ENCODE peak calls at places on chromosomes 1 and 21, in ten cellular contexts. B is NCI-H526 treated with DMSO at 0.1 percent for 48 hours; P is mesenteric fat pad; U is ACHN; E is bronchial epithelial cell; C is stimulated activated CD8-positive, alpha-beta memory T cell treated with anti-CD3 and anti-CD28 coated beads, Interleukin-15, amount 100 ng/mL, for 1 hour; D is AG20443; T is head of caudate nucleus; J is NCI-H774; H is stimulated activated CD4-positive, alpha-beta T cell treated with anti-CD3 and anti-CD28 coated beads, Interleukin-2, amount 100 ng/mL, for 24 hours. A is an unnamed sample.

GRCh38 chr1:202319381-202320080 is 22.2 kb downstream of the UBE2T start:
- DNase-seq in B (no peak), P (no peak), U (no peak), E (no peak), C (no peak), D (no peak), T (no peak), J (no peak), H (no peak), A (no peak)

GRCh38 chr1:38394303-38394702 is 347.7 kb upstream of the POU3F1 start:
- DNase-seq in B (no peak), P (no peak), U (no peak), E (no peak), C (no peak), D (no peak), T (no peak), J (no peak), H (no peak), A (no peak)

GRCh38 chr1:235090406-235091069 is 38.1 kb downstream of the TOMM20 start:
- DNase-seq in B (no peak), P (no peak), U (no peak), E (no peak), C (no peak), D (no peak), T (peak), J (no peak), H (no peak), A (no peak)

GRCh38 chr1:9413143-9413876 is 120.6 kb downstream of the SPSB1 start:
- DNase-seq in B (no peak), P (no peak), U (peak), E (peak), C (no peak), D (peak), T (no peak), J (no peak), H (peak), A (peak)

GRCh38 chr1:41455479-41456271 is 28.8 kb downstream of the EDN2 start:
- DNase-seq in B (no peak), P (no peak), U (peak), E (peak), C (no peak), D (peak), T (no peak), J (no peak), H (no peak), A (no peak)

GRCh38 chr1:34929497-34929852 is at the start of gene DLGAP3:
- DNase-seq in B (peak), P (no peak), U (peak), E (no peak), C (no peak), D (peak), T (no peak), J (peak), H (no peak), A (no peak)

GRCh38 chr1:8462298-8462946 is 144.5 kb downstream of the SLC45A1 start:
- DNase-seq in B (no peak), P (no peak), U (no peak), E (no peak), C (no peak), D (no peak), T (no peak), J (no peak), H (no peak), A (no peak)

GRCh38 chr21:34762761-34763160 is 94.0 kb downstream of the CLIC6 start:
- DNase-seq in B (no peak), P (no peak), U (no peak), E (no peak), C (no peak), D (peak), T (no peak), J (no peak), H (no peak), A (no peak)

GRCh38 chr1:178126790-178127189 is 32.9 kb downstream of the RASAL2 start:
- DNase-seq in B (no peak), P (no peak), U (peak), E (peak), C (no peak), D (peak), T (no peak), J (no peak), H (no peak), A (peak)

GRCh38 chr1:183783896-183784637 is 20.9 kb upstream of the RGL1 start:
- DNase-seq in B (no peak), P (no peak), U (no peak), E (no peak), C (no peak), D (peak), T (no peak), J (no peak), H (no peak), A (peak)

GRCh38 chr1:209710837-209711236 is 6.2 kb downstream of the HSD11B1 start:
- DNase-seq in B (no peak), P (no peak), U (no peak), E (peak), C (no peak), D (no peak), T (no peak), J (no peak), H (no peak), A (no peak)

GRCh38 chr21:18430341-18430740 is 26.8 kb upstream of the TMPRSS15 start:
- DNase-seq in B (no peak), P (no peak), U (no peak), E (no peak), C (no peak), D (no peak), T (no peak), J (no peak), H (no peak), A (no peak)

GRCh38 chr1:85322655-85323054 is 46.2 kb upstream of the BCL10 start:
- DNase-seq in B (no peak), P (no peak), U (no peak), E (peak), C (no peak), D (no peak), T (no peak), J (no peak), H (no peak), A (peak)

GRCh38 chr1:64505232-64505943 is 35.5 kb downstream of the CACHD1 start:
- DNase-seq in B (peak), P (no peak), U (peak), E (no peak), C (no peak), D (peak), T (no peak), J (peak), H (peak), A (no peak)

GRCh38 chr1:199243423-199244061 is 604.7 kb downstream of the PTPRC start:
- DNase-seq in B (no peak), P (no peak), U (peak), E (peak), C (peak), D (peak), T (peak), J (no peak), H (peak), A (peak)

GRCh38 chr1:240415532-240415931 is 196.4 kb downstream of the GREM2 start:
- DNase-seq in B (no peak), P (no peak), U (no peak), E (peak), C (no peak), D (no peak), T (no peak), J (no peak), H (no peak), A (no peak)

GRCh38 chr21:38773108-38774061 is 32.3 kb upstream of the ETS2 start:
- DNase-seq in B (no peak), P (no peak), U (peak), E (peak), C (no peak), D (peak), T (no peak), J (no peak), H (no peak), A (no peak)

GRCh38 chr1:190904091-190904695 is 426.5 kb upstream of the BRINP3 start:
- DNase-seq in B (no peak), P (no peak), U (no peak), E (peak), C (no peak), D (no peak), T (no peak), J (no peak), H (no peak), A (no peak)

GRCh38 chr1:155011437-155011907 is 8.9 kb downstream of the ZBTB7B start:
- DNase-seq in B (no peak), P (no peak), U (no peak), E (no peak), C (no peak), D (no peak), T (no peak), J (no peak), H (no peak), A (no peak)

GRCh38 chr1:156480411-156481192 is 20.0 kb downstream of the MEF2D start:
- DNase-seq in B (peak), P (no peak), U (peak), E (no peak), C (peak), D (peak), T (peak), J (no peak), H (peak), A (peak)

GRCh38 chr21:28233536-28234220 is 759.0 kb downstream of the LTN1 start:
- DNase-seq in B (no peak), P (no peak), U (no peak), E (no peak), C (no peak), D (no peak), T (no peak), J (no peak), H (no peak), A (no peak)

GRCh38 chr1:159889821-159890252 is 10.1 kb downstream of the CFAP45 start:
- DNase-seq in B (no peak), P (no peak), U (peak), E (peak), C (no peak), D (peak), T (no peak), J (no peak), H (no peak), A (peak)

GRCh38 chr1:226111109-226111864 is 48.8 kb downstream of the H3-3A start:
- DNase-seq in B (no peak), P (no peak), U (no peak), E (no peak), C (no peak), D (no peak), T (no peak), J (no peak), H (no peak), A (no peak)

GRCh38 chr1:204087893-204088528 is 15.1 kb downstream of the SOX13 start:
- DNase-seq in B (peak), P (no peak), U (no peak), E (no peak), C (no peak), D (no peak), T (no peak), J (no peak), H (no peak), A (peak)

GRCh38 chr1:92707709-92708108 is 77.2 kb downstream of the EVI5 start:
- DNase-seq in B (no peak), P (no peak), U (no peak), E (no peak), C (no peak), D (no peak), T (no peak), J (no peak), H (no peak), A (no peak)

GRCh38 chr1:10306435-10306834 is 92.4 kb upstream of the PGD start:
- DNase-seq in B (no peak), P (no peak), U (no peak), E (no peak), C (no peak), D (no peak), T (no peak), J (no peak), H (no peak), A (no peak)